ENCODE peak calls at places on chromosomes 13 and 19, in five cellular contexts. D, Y, N, E and C are unnamed samples.

GRCh38 chr19:1235625-1236538 is 1.9 kb downstream of the CBARP start:
- DNase-seq in D (no peak), Y (no peak), N (peak; percentile 63), E (no peak), C (no peak)

GRCh38 chr13:51330741-51331140 is 8.8 kb upstream of the SERPINE3 start:
- DNase-seq in D (no peak), Y (peak; percentile 45), E (no peak), N (no peak), C (no peak)

GRCh38 chr19:4430760-4431159 is 26.8 kb downstream of the UBXN6 start:
- DNase-seq in Y (no peak), N (no peak), D (no peak), E (no peak), C (no peak)

GRCh38 chr19:7657047-7657779 is 11.6 kb upstream of the RETN start:
- DNase-seq in Y (no peak), E (no peak), N (no peak), D (no peak), C (no peak)

GRCh38 chr13:29081036-29081435 is 260.9 kb downstream of the MTUS2 start:
- DNase-seq in N (peak; percentile 11), Y (no peak), D (no peak), E (no peak), C (no peak)

GRCh38 chr19:38455031-38455430 is 21.5 kb downstream of the RYR1 start:
- DNase-seq in N (peak; percentile 11), Y (peak; percentile 58), E (no peak), D (no peak), C (no peak)

GRCh38 chr13:109782823-109783411 is 3.5 kb downstream of the IRS2 start:
- DNase-seq in N (no peak), Y (no peak), D (no peak), E (no peak), C (no peak)

GRCh38 chr19:3531716-3532115 is 7.3 kb upstream of the TEKTIP1 start:
- DNase-seq in Y (no peak), E (no peak), D (no peak), N (no peak), C (no peak)

GRCh38 chr13:72726721-72727416 is 560 bp downstream of the MZT1 start:
- DNase-seq in E (no peak), N (peak; percentile 32), D (peak; percentile 13), Y (peak; percentile 45), C (peak; percentile 85)

GRCh38 chr19:45824041-45824471 is 8.9 kb upstream of the RSPH6A start:
- DNase-seq in Y (no peak), N (no peak), E (no peak), D (no peak), C (no peak)

GRCh38 chr19:4057913-4058695 is 8.6 kb downstream of the ZBTB7A start:
- DNase-seq in D (peak; percentile 59), Y (peak; percentile 97), N (peak; percentile 94), E (no peak), C (no peak)

GRCh38 chr13:75566658-75567057 is 17.1 kb downstream of the UCHL3 start:
- DNase-seq in Y (no peak), N (peak; percentile 51), E (no peak), D (no peak), C (no peak)

GRCh38 chr19:29680447-29680846 is 15.2 kb downstream of the PLEKHF1 start:
- DNase-seq in Y (no peak), E (peak; percentile 52), D (peak; percentile 64), N (no peak), C (no peak)

GRCh38 chr13:40116008-40116407 is 460.5 kb downstream of the COG6 start:
- DNase-seq in Y (peak; percentile 7), D (peak; percentile 20), N (peak; percentile 78), E (peak; percentile 17), C (no peak)

GRCh38 chr13:40469581-40470282 is 196.7 kb downstream of the FOXO1 start:
- DNase-seq in D (no peak), N (no peak), Y (no peak), E (no peak), C (no peak)

GRCh38 chr13:40136896-40137295 is 481.4 kb downstream of the COG6 start:
- DNase-seq in Y (no peak), D (no peak), N (no peak), E (no peak), C (no peak)

GRCh38 chr13:95678967-95679366 is 2.0 kb downstream of the DNAJC3 start:
- DNase-seq in N (no peak), D (no peak), E (no peak), Y (no peak), C (no peak)

GRCh38 chr19:12913011-12913561 is 6.0 kb downstream of the SYCE2 start:
- DNase-seq in D (no peak), N (peak; percentile 28), E (no peak), Y (peak; percentile 73), C (no peak)

GRCh38 chr19:46849610-46850009 is 1.0 kb downstream of the AP2S1 start:
- DNase-seq in E (no peak), N (peak; percentile 39), D (no peak), Y (no peak), C (no peak)

GRCh38 chr13:21018220-21018619 is 43.2 kb downstream of the LATS2 start:
- DNase-seq in Y (no peak), E (no peak), D (no peak), N (no peak), C (no peak)

GRCh38 chr13:100560498-100561215 is 27.9 kb downstream of the GGACT start:
- DNase-seq in D (no peak), E (no peak), Y (no peak), N (no peak), C (peak; percentile 56)

GRCh38 chr13:33441015-33441414 is 155.5 kb upstream of the STARD13 start:
- DNase-seq in Y (no peak), N (peak; percentile 38), E (no peak), D (no peak), C (no peak)

GRCh38 chr19:11541238-11541637 is 2.6 kb downstream of the CNN1 start:
- DNase-seq in Y (no peak), N (no peak), D (no peak), E (no peak), C (no peak)

GRCh38 chr19:17112271-17112670 is 36.7 kb downstream of the MYO9B start:
- DNase-seq in E (no peak), Y (no peak), N (no peak), D (no peak), C (no peak)

GRCh38 chr19:10961073-10961762 is 388 bp downstream of the SMARCA4 start:
- DNase-seq in E (no peak), D (no peak), N (peak; percentile 46), Y (peak; percentile 43), C (no peak)

GRCh38 chr13:25292301-25292700 is 5.0 kb upstream of the MTMR6 start:
- DNase-seq in D (no peak), E (no peak), Y (peak; percentile 9), N (peak; percentile 11), C (no peak)

GRCh38 chr13:25114220-25114619 is 18.3 kb downstream of the PABPC3 start:
- DNase-seq in D (peak; percentile 6), N (peak; percentile 66), Y (peak; percentile 74), E (peak; percentile 44), C (no peak)

GRCh38 chr13:59834801-59835200 is 328.9 kb downstream of the DIAPH3 start:
- DNase-seq in D (no peak), Y (peak; percentile 9), E (no peak), N (peak; percentile 42), C (no peak)

GRCh38 chr19:3968556-3969434 is 2.1 kb downstream of the DAPK3 start:
- DNase-seq in Y (peak; percentile 94), N (peak; percentile 100), D (no peak), E (no peak), C (peak; percentile 96)

GRCh38 chr13:113023694-113024430 is 54.8 kb downstream of the MCF2L start:
- DNase-seq in Y (no peak), D (no peak), E (no peak), N (no peak), C (no peak)

GRCh38 chr19:46896076-46896794 is 35.4 kb downstream of the ARHGAP35 start:
- DNase-seq in D (no peak), Y (no peak), N (no peak), E (no peak), C (no peak)

GRCh38 chr13:92175330-92175729 is 776.9 kb downstream of the GPC5 start:
- DNase-seq in Y (peak; percentile 17), E (no peak), D (no peak), N (peak; percentile 0), C (no peak)

GRCh38 chr19:36151144-36152051 is 849 bp downstream of the COX7A1 start:
- DNase-seq in Y (peak; percentile 68), N (no peak), D (no peak), E (no peak), C (no peak)

GRCh38 chr19:48290341-48290922 is 20.6 kb downstream of the ZNF114 start:
- DNase-seq in E (no peak), D (no peak), N (peak; percentile 81), Y (peak; percentile 56), C (no peak)

GRCh38 chr13:73477441-73477840 is 418.6 kb downstream of the KLF5 start:
- DNase-seq in N (no peak), E (no peak), D (no peak), Y (no peak), C (no peak)

GRCh38 chr19:18226956-18227780 is 930 bp upstream of the PDE4C start:
- DNase-seq in E (no peak), D (no peak), N (no peak), Y (no peak), C (no peak)

GRCh38 chr13:50788551-50788950 is 54.9 kb downstream of the DLEU7 start:
- DNase-seq in D (no peak), Y (no peak), N (peak; percentile 25), E (no peak), C (no peak)

GRCh38 chr19:956747-957451 is 27.2 kb upstream of the WDR18 start:
- DNase-seq in Y (peak; percentile 79), E (no peak), D (no peak), N (peak; percentile 71), C (no peak)

GRCh38 chr13:37364024-37364423 is 234.5 kb downstream of the POSTN start:
- DNase-seq in Y (no peak), E (no peak), N (no peak), D (no peak), C (no peak)

GRCh38 chr19:13025819-13026477 is 30.7 kb downstream of the NFIX start:
- DNase-seq in E (no peak), D (no peak), N (no peak), Y (no peak), C (no peak)